ENCODE peak calls at places on chromosomes 4 and X, in seven cellular contexts. K is heart right ventricle, Q is ovary, V is GM20000, H is brain microvascular endothelial cell, J is PC-3, O is endothelial cell. I is an unnamed sample.

GRCh38 chr4:101244349-101244748 is 103.0 kb downstream of the PPP3CA start:
- DNase-seq in J (no peak), Q (no peak), H (no peak), V (no peak), O (no peak), K (no peak), I (no peak)

GRCh38 chrX:9231491-9231890 is 197.6 kb upstream of the FAM9B start:
- DNase-seq in Q (no peak), K (no peak), H (peak), J (peak), V (no peak), O (no peak), I (no peak)

GRCh38 chr4:74217365-74217764 is 59.4 kb downstream of the MTHFD2L start:
- DNase-seq in O (no peak), J (peak), H (peak), K (no peak), V (no peak), Q (no peak), I (no peak)

GRCh38 chr4:140343303-140343702 is 30.1 kb upstream of the SCOC start:
- DNase-seq in V (no peak), O (no peak), J (peak), Q (peak), K (peak), H (no peak), I (peak)

GRCh38 chr4:132180020-132180427 is 969.1 kb upstream of the PCDH10 start:
- DNase-seq in O (no peak), K (no peak), Q (no peak), V (no peak), J (peak), H (peak), I (no peak)

GRCh38 chrX:31266172-31267076 is 194.6 kb upstream of the FTHL17 start:
- DNase-seq in V (peak), J (no peak), O (peak), K (peak), Q (peak), H (no peak), I (peak)

GRCh38 chr4:95540227-95540626 is 8.5 kb downstream of the UNC5C start:
- DNase-seq in Q (no peak), J (no peak), O (no peak), V (no peak), H (no peak), K (no peak), I (no peak)

GRCh38 chr4:138696771-138697170 is 318.8 kb upstream of the NOCT start:
- DNase-seq in Q (no peak), H (peak), K (no peak), O (no peak), J (no peak), V (no peak), I (no peak)

GRCh38 chr4:141636077-141636770 is at the start of gene IL15:
- DNase-seq in H (peak), O (peak), Q (peak), J (peak), K (peak), V (peak), I (peak)

GRCh38 chr4:140095694-140096482 is 58.1 kb downstream of the MAML3 start:
- DNase-seq in H (peak), V (no peak), J (peak), K (peak), Q (no peak), O (no peak), I (peak)

GRCh38 chr4:122827258-122827887 is 742 bp downstream of the FGF2 start:
- DNase-seq in Q (peak), O (peak), V (peak), J (peak), K (peak), H (peak), I (peak)

GRCh38 chr4:23934223-23934622 is 44.4 kb upstream of the PPARGC1A start:
- DNase-seq in H (no peak), K (no peak), Q (no peak), V (no peak), J (no peak), O (no peak), I (no peak)

GRCh38 chr4:156322592-156322991 is 368.9 kb upstream of the CTSO start:
- DNase-seq in V (no peak), J (peak), Q (no peak), K (no peak), O (no peak), H (peak), I (peak)

GRCh38 chr4:40283968-40284367 is 51.2 kb upstream of the CHRNA9 start:
- DNase-seq in Q (no peak), H (no peak), V (peak), O (no peak), J (peak), K (no peak), I (no peak)

GRCh38 chr4:3703343-3703676 is 62.9 kb upstream of the ADRA2C start:
- DNase-seq in H (no peak), V (no peak), Q (no peak), O (no peak), K (no peak), J (no peak), I (no peak)

GRCh38 chr4:39706829-39707511 is 9.0 kb downstream of the UBE2K start:
- DNase-seq in O (no peak), J (no peak), V (no peak), K (no peak), Q (no peak), H (peak), I (no peak)

GRCh38 chr4:8847764-8848163 is 23.9 kb downstream of the HMX1 start:
- DNase-seq in K (no peak), O (no peak), J (no peak), H (peak), Q (peak), V (no peak), I (no peak)

GRCh38 chr4:91958651-91959050 is 345.1 kb upstream of the GRID2 start:
- DNase-seq in J (no peak), Q (no peak), H (no peak), O (no peak), V (no peak), K (no peak), I (no peak)

GRCh38 chr4:151114986-151115385 is 15.6 kb downstream of the RPS3A start:
- DNase-seq in K (no peak), H (no peak), O (no peak), Q (no peak), J (peak), V (no peak), I (no peak)

GRCh38 chr4:186688150-186688943 is 35.3 kb downstream of the FAT1 start:
- DNase-seq in H (no peak), Q (no peak), O (no peak), V (no peak), K (no peak), J (no peak), I (no peak)

GRCh38 chr4:61223385-61223784 is 23.3 kb downstream of the ADGRL3 start:
- DNase-seq in H (no peak), V (no peak), K (no peak), J (peak), O (no peak), Q (no peak), I (no peak)

GRCh38 chr4:33532821-33533220 is 2711.5 kb downstream of the ARAP2 start:
- DNase-seq in K (no peak), V (no peak), J (no peak), H (no peak), Q (no peak), O (no peak), I (no peak)

GRCh38 chr4:121726642-121727268 is 30.0 kb upstream of the ANXA5 start:
- DNase-seq in Q (no peak), K (no peak), O (peak), H (peak), V (peak), J (peak), I (peak)

GRCh38 chr4:147760695-147761094 is 28.8 kb downstream of the ARHGAP10 start:
- DNase-seq in V (no peak), K (peak), O (no peak), J (no peak), H (no peak), Q (peak), I (peak)

GRCh38 chr4:159549092-159549491 is 446.2 kb downstream of the RAPGEF2 start:
- DNase-seq in O (no peak), J (peak), V (no peak), K (no peak), Q (no peak), H (peak), I (no peak)

GRCh38 chr4:76383001-76383400 is 37.9 kb downstream of the CCDC158 start:
- DNase-seq in V (no peak), J (no peak), K (no peak), O (no peak), H (no peak), Q (no peak), I (no peak)

GRCh38 chr4:153790962-153791551 is 2.2 kb upstream of the SFRP2 start:
- DNase-seq in Q (no peak), K (no peak), V (peak), H (no peak), J (no peak), O (peak), I (peak)

GRCh38 chrX:103954259-103954658 is 8.2 kb upstream of the TMSB15B start:
- DNase-seq in H (no peak), Q (no peak), J (no peak), O (no peak), K (no peak), V (no peak), I (no peak)

GRCh38 chrX:149825424-149825823 is 43.7 kb downstream of the MAGEA9 start:
- DNase-seq in V (no peak), J (peak), O (peak), H (peak), K (peak), Q (no peak), I (no peak)

GRCh38 chr4:151358266-151358665 is 32.9 kb upstream of the SH3D19 start:
- DNase-seq in K (no peak), O (no peak), H (no peak), J (no peak), Q (no peak), V (no peak), I (no peak)

GRCh38 chr4:133157460-133158160 is 8.5 kb downstream of the PCDH10 start:
- DNase-seq in J (no peak), V (no peak), H (no peak), O (no peak), K (no peak), Q (no peak), I (no peak)

GRCh38 chr4:186699298-186699697 is 24.4 kb downstream of the FAT1 start:
- DNase-seq in Q (no peak), J (peak), O (no peak), V (no peak), K (no peak), H (no peak), I (no peak)

GRCh38 chr4:54333657-54334056 is 104.6 kb downstream of the PDGFRA start:
- DNase-seq in H (no peak), J (no peak), Q (no peak), V (no peak), K (no peak), O (no peak), I (no peak)

GRCh38 chrX:47573334-47574095 is 8.7 kb upstream of the TIMP1 start:
- DNase-seq in H (no peak), J (peak), V (no peak), O (peak), Q (peak), K (peak), I (no peak)

GRCh38 chrX:119419898-119420297 is 20.8 kb downstream of the SLC25A43 start:
- DNase-seq in V (no peak), J (no peak), K (no peak), H (no peak), O (no peak), Q (no peak), I (no peak)

GRCh38 chr4:86181585-86181984 is 178.3 kb downstream of the MAPK10 start:
- DNase-seq in V (no peak), Q (no peak), K (no peak), H (peak), J (peak), O (no peak), I (no peak)

GRCh38 chrX:20487227-20487626 is 220.5 kb upstream of the RPS6KA3 start:
- DNase-seq in Q (no peak), K (no peak), O (no peak), H (peak), V (no peak), J (peak), I (peak)

GRCh38 chrX:30593435-30594200 is 16.1 kb upstream of the TASL start:
- DNase-seq in K (no peak), Q (no peak), H (no peak), O (no peak), V (no peak), J (peak), I (no peak)

GRCh38 chr4:41133619-41134018 is 80.7 kb downstream of the APBB2 start:
- DNase-seq in Q (no peak), O (peak), V (no peak), H (no peak), J (no peak), K (no peak), I (no peak)

DNA sequence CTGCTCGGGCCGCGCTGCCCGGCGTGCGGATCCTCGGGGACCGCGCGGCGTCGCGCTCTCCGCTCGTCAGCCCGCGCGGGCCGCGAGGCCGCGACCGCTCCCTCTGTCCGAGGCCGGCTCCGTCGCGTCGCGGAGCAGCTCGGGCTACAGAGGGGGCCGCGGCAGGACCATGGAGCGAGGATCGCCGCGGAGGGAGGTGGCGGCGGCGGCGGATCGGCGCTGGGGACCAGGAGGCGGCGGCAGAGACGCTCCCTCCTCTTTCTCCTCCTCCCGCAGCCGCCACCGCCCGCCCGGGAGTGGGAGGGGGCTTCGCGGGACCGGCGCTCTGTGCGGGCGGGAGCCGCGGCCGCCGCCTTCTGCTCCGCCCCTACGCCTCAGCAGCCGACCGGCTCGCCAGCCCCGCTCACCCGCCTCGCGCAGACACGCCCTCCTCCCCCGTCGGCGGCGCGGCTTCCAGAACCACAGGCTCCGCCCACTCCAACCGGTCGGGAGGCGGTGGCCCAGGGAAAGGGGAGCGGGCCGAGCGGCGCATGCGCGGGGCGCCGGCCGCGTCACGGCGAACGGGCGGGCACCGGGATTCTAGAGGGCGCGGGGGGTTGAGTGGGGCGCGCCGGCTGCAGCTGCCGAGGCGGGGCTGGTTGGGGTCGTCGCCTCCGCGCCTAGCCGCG is at the start of gene CASK:
- DNase-seq in V (peak), O (peak), J (peak), Q (peak), K (peak), H (peak), I (peak)
- TF ChIP-seq CTCF in V (no peak), O (no peak), J (no peak), Q (no peak), K (peak), H (no peak), I (no peak)

DNA sequence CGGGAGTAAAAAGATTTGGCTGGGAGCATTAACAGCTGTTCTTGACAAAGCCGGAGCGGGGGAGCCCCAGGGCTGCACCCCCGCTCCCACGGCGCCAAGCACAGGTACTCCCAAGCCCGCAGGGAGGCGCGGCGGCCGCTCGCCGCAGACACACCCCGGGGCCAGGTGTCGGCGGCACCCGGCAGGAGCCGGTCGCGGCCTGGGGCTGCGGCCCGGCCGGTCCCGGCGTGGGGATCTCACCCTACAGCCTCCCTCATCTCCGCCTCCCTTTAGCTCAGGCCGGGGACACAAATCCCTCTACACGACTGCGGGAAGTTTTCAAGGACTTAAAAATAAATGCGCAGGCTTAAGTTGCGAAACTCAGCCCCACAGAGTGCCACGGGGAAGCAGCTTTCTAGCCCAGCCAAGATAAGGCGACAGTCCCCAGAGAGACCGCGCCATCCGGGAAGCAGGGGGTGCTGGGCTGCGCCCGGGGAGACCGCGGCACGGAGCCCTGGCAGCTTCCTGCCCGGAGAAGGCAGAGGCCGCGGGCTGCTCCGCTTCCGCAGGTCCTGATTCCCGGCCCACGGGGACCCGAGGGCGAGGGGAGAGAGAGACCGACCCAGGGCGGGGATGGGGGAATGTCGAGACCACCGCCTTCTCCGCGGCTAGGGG is 473 bp downstream of the SH3RF1 start:
- DNase-seq in V (peak), O (peak), J (peak), H (no peak), K (peak), Q (peak), I (peak)
- TF ChIP-seq CTCF in V (peak), O (no peak), J (no peak), H (peak), K (peak), Q (no peak), I (no peak)

GRCh38 chrX:74231625-74232024 is 72.4 kb upstream of the ZCCHC13 start:
- DNase-seq in Q (no peak), J (peak), K (no peak), H (no peak), O (no peak), V (no peak), I (no peak)

GRCh38 chrX:74232859-74233258 is 71.1 kb upstream of the ZCCHC13 start:
- DNase-seq in J (peak), K (no peak), O (no peak), H (peak), Q (no peak), V (no peak), I (no peak)

GRCh38 chrX:74225111-74225510 is 78.9 kb upstream of the ZCCHC13 start:
- DNase-seq in V (no peak), J (no peak), H (no peak), O (no peak), Q (no peak), K (no peak), I (no peak)

GRCh38 chrX:74234829-74235228 is 69.2 kb upstream of the ZCCHC13 start:
- DNase-seq in H (no peak), K (no peak), V (no peak), Q (no peak), J (peak), O (no peak), I (no peak)

DNA sequence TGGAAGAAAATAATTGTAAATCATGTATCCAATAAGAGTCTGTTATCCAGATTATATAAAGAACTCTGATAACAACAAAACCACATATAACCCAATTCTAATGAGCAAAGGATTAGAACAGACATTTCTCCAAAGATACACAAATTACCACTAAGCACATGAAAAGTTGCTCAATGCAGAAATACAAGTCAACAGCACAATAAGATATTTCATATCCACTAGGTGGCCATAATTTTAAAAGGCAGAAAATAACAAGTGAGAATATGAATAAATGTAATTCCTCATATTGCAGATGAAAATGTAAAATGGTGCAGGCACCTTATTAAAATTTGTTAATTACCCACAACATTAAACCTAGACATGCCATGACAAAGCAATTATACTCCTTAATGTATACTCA is 73.9 kb upstream of the ZCCHC13 start:
- DNase-seq in J (peak), Q (no peak), O (no peak), K (no peak), V (no peak), H (no peak), I (no peak)
- TF ChIP-seq CTCF in J (peak), Q (no peak), O (no peak), K (no peak), V (no peak), H (no peak), I (peak)

GRCh38 chr4:13196721-13197120 is 287.4 kb downstream of the RAB28 start:
- DNase-seq in K (peak), H (no peak), O (no peak), J (no peak), Q (no peak), V (no peak), I (no peak)

DNA sequence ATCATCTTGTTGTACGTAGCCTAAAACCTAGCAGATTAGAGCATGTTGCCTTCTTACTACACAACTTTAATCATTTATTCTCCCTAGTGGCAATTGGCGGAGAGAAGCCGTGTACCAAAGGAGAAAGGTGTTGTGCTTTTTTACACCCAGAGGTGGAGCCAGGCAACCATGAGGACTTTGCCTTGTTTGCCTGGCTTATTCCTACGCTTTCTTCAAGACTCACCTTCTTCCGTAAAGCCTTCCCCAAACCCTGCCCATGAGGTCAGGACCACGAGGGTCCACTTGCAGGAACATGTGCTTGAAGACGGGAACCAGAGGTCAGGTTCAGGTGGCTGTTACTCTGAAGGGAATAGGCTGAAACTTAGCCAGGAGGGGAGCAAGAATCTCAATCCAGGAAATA is 290.5 kb downstream of the RAB28 start:
- DNase-seq in Q (no peak), H (no peak), J (no peak), V (no peak), O (no peak), K (no peak), I (no peak)
- TF ChIP-seq CTCF in Q (no peak), H (no peak), J (no peak), V (no peak), O (no peak), K (no peak), I (no peak)

DNA sequence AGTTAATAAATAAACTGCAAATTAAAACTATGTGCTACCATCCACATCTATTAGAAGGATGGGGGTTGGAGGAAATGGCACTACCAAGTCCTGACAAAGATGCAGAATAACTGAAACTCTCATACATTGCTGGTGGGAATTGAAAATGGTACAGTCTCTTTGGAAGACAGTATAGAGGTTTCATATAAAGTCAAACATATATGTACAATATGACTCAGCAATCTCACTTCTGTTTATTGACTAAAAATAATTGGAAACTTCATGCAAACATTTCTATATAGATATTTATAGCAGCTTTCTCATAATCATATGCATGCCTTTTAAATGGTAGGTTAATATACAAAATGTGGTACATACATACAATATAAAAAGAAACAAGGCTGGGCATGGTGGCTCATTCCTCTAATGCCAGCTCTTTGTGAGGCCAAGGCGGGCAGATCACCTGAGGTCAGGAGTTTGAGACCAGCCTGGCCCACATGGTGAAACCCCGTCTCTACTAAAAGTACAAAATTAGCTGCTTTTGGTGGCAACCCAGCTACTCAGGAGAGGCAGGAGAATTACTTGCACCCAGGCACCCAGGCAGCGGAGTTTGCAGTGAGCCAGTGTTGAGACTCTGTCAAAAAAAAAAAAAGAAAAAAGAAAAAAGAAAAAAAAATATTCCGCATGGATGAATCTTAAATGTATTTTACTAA is 225.0 kb upstream of the CXXC4 start:
- DNase-seq in K (no peak), J (no peak), V (peak), Q (no peak), H (no peak), O (no peak), I (no peak)
- TF ChIP-seq CTCF in K (no peak), J (no peak), V (no peak), Q (no peak), H (no peak), O (no peak), I (no peak)

GRCh38 chrX:153744210-153745066 is 19.6 kb upstream of the PLXNB3 start:
- DNase-seq in H (no peak), K (no peak), J (peak), O (no peak), Q (peak), V (no peak), I (peak)
- TF ChIP-seq CTCF in H (peak), K (peak), J (peak), O (no peak), Q (no peak), V (no peak), I (no peak)

I was measured in osteoblast.